ENCODE peak calls at places on chromosome 3, in seven cellular contexts. One of them, this sample, is unnamed.

GRCh38 chr3:23877324-23877980 is 39.3 kb downstream of the NKIRAS1 start:
- DNase-seq in cardiac fibroblast: peak
- DNase-seq in GM20000: no peak
- DNase-seq in spleen: no peak
- DNase-seq in SK-N-SH: no peak
- DNase-seq in AG09319: peak
- DNase-seq in body of pancreas: no peak
- DNase-seq in this sample: no peak

GRCh38 chr3:195240939-195241338 is 30.0 kb downstream of the XXYLT1 start:
- DNase-seq in cardiac fibroblast: no peak
- DNase-seq in GM20000: no peak
- DNase-seq in spleen: no peak
- DNase-seq in SK-N-SH: no peak
- DNase-seq in AG09319: no peak
- DNase-seq in body of pancreas: no peak
- DNase-seq in this sample: no peak

GRCh38 chr3:28856796-28857195 is 424.1 kb upstream of the RBMS3 start:
- DNase-seq in cardiac fibroblast: no peak
- DNase-seq in GM20000: no peak
- DNase-seq in spleen: no peak
- DNase-seq in SK-N-SH: no peak
- DNase-seq in AG09319: no peak
- DNase-seq in body of pancreas: no peak
- DNase-seq in this sample: no peak

GRCh38 chr3:193744048-193744821 is 151.2 kb downstream of the OPA1 start:
- DNase-seq in cardiac fibroblast: no peak
- DNase-seq in GM20000: no peak
- DNase-seq in spleen: no peak
- DNase-seq in SK-N-SH: no peak
- DNase-seq in AG09319: no peak
- DNase-seq in body of pancreas: peak
- DNase-seq in this sample: no peak

GRCh38 chr3:25433868-25434267 is 5.8 kb downstream of the RARB start:
- DNase-seq in cardiac fibroblast: peak
- DNase-seq in GM20000: no peak
- DNase-seq in spleen: no peak
- DNase-seq in SK-N-SH: no peak
- DNase-seq in AG09319: no peak
- DNase-seq in body of pancreas: no peak
- DNase-seq in this sample: no peak

GRCh38 chr3:157606392-157607197 is 103.4 kb upstream of the VEPH1 start:
- DNase-seq in cardiac fibroblast: peak
- DNase-seq in GM20000: peak
- DNase-seq in spleen: no peak
- DNase-seq in SK-N-SH: peak
- DNase-seq in AG09319: peak
- DNase-seq in body of pancreas: peak
- DNase-seq in this sample: no peak

GRCh38 chr3:159170436-159171003 is 368.7 kb downstream of the MFSD1 start:
- DNase-seq in cardiac fibroblast: no peak
- DNase-seq in GM20000: no peak
- DNase-seq in spleen: no peak
- DNase-seq in SK-N-SH: no peak
- DNase-seq in AG09319: no peak
- DNase-seq in body of pancreas: no peak
- DNase-seq in this sample: no peak

GRCh38 chr3:149576071-149576564 is 81.7 kb downstream of the WWTR1 start:
- DNase-seq in cardiac fibroblast: peak
- DNase-seq in GM20000: no peak
- DNase-seq in spleen: no peak
- DNase-seq in SK-N-SH: no peak
- DNase-seq in AG09319: peak
- DNase-seq in body of pancreas: no peak
- DNase-seq in this sample: no peak

GRCh38 chr3:43071313-43071893 is 34.5 kb downstream of the POMGNT2 start:
- DNase-seq in cardiac fibroblast: no peak
- DNase-seq in GM20000: peak
- DNase-seq in spleen: no peak
- DNase-seq in SK-N-SH: peak
- DNase-seq in AG09319: no peak
- DNase-seq in body of pancreas: no peak
- DNase-seq in this sample: no peak

GRCh38 chr3:186277268-186277909 is 84.6 kb downstream of the DGKG start:
- DNase-seq in cardiac fibroblast: peak
- DNase-seq in GM20000: no peak
- DNase-seq in spleen: no peak
- DNase-seq in SK-N-SH: no peak
- DNase-seq in AG09319: peak
- DNase-seq in body of pancreas: no peak
- DNase-seq in this sample: no peak

GRCh38 chr3:148916132-148916531 is 51.0 kb downstream of the CPA3 start:
- DNase-seq in cardiac fibroblast: no peak
- DNase-seq in GM20000: no peak
- DNase-seq in spleen: no peak
- DNase-seq in SK-N-SH: no peak
- DNase-seq in AG09319: no peak
- DNase-seq in body of pancreas: no peak
- DNase-seq in this sample: no peak

GRCh38 chr3:155189478-155189877 is 104.0 kb downstream of the STRIT1 start:
- DNase-seq in cardiac fibroblast: no peak
- DNase-seq in GM20000: no peak
- DNase-seq in spleen: no peak
- DNase-seq in SK-N-SH: no peak
- DNase-seq in AG09319: no peak
- DNase-seq in body of pancreas: no peak
- DNase-seq in this sample: no peak

GRCh38 chr3:15601399-15602145 is at the start of the genes BTD and HACL1:
- DNase-seq in cardiac fibroblast: peak
- DNase-seq in GM20000: peak
- DNase-seq in spleen: peak
- DNase-seq in SK-N-SH: peak
- DNase-seq in AG09319: peak
- DNase-seq in body of pancreas: peak
- DNase-seq in this sample: peak

GRCh38 chr3:37980477-37981347 is 9.9 kb upstream of the VILL start:
- DNase-seq in cardiac fibroblast: no peak
- DNase-seq in GM20000: no peak
- DNase-seq in spleen: no peak
- DNase-seq in SK-N-SH: no peak
- DNase-seq in AG09319: no peak
- DNase-seq in body of pancreas: no peak
- DNase-seq in this sample: no peak

GRCh38 chr3:52227766-52228165 is 2.3 kb upstream of the TLR9 start:
- DNase-seq in cardiac fibroblast: no peak
- DNase-seq in GM20000: no peak
- DNase-seq in spleen: no peak
- DNase-seq in SK-N-SH: no peak
- DNase-seq in AG09319: no peak
- DNase-seq in body of pancreas: no peak
- DNase-seq in this sample: no peak

GRCh38 chr3:155646128-155646527 is 98.7 kb downstream of the PLCH1 start:
- DNase-seq in cardiac fibroblast: no peak
- DNase-seq in GM20000: no peak
- DNase-seq in spleen: no peak
- DNase-seq in SK-N-SH: no peak
- DNase-seq in AG09319: no peak
- DNase-seq in body of pancreas: no peak
- DNase-seq in this sample: no peak

GRCh38 chr3:14290631-14291385 is 111.6 kb upstream of the SLC6A6 start:
- DNase-seq in cardiac fibroblast: no peak
- DNase-seq in GM20000: no peak
- DNase-seq in spleen: no peak
- DNase-seq in SK-N-SH: no peak
- DNase-seq in AG09319: no peak
- DNase-seq in body of pancreas: no peak
- DNase-seq in this sample: no peak

DNA sequence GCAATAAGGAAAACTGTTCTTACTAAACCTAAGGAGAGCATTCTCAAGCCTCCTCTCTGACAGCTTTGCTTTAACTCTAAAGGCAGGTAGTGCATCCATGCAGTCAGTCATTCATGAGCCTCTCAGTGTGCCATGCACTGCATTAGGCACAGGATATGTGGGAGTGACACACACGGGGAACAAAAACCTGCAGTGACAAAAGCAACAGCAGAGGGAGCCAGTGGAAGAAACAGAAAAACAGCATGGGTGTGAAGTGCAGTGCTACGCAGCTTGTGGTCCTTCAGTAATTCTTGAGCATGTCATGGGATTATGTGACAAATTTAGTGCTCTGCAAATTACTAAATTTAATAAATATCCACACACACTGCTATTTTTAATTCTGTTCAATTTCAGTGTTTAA is 230.7 kb downstream of the BBX start:
- DNase-seq in cardiac fibroblast: peak
- DNase-seq in GM20000: no peak
- DNase-seq in spleen: no peak
- DNase-seq in SK-N-SH: peak
- DNase-seq in AG09319: no peak
- DNase-seq in body of pancreas: peak
- DNase-seq in this sample: no peak
- TF ChIP-seq CTCF in cardiac fibroblast: peak
- TF ChIP-seq CTCF in GM20000: peak
- TF ChIP-seq CTCF in spleen: peak
- TF ChIP-seq CTCF in SK-N-SH: peak
- TF ChIP-seq CTCF in AG09319: peak
- TF ChIP-seq CTCF in body of pancreas: no peak
- TF ChIP-seq CTCF in this sample: peak

DNA sequence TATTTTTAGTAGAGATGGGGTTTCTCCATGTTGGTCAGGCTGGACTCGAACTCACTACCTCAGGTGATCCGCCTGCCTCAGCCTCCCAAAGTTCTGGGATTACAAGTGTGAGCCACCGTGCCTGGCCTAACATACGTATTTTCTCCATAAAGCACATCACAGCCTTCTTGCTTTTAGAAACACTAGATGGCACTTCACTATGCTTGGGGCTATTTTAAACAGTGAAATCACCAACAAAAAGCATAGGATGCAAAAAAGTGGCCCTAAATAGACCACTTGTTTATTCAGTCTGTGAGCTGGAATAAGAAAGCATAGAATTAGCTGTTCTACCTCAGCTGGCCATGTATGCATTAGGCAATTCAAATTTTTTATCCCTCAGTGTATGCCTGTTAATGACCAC is 46.0 kb downstream of the PRICKLE2 start:
- DNase-seq in cardiac fibroblast: no peak
- DNase-seq in GM20000: no peak
- DNase-seq in spleen: no peak
- DNase-seq in SK-N-SH: no peak
- DNase-seq in AG09319: no peak
- DNase-seq in body of pancreas: no peak
- DNase-seq in this sample: no peak
- TF ChIP-seq CTCF in cardiac fibroblast: no peak
- TF ChIP-seq CTCF in GM20000: no peak
- TF ChIP-seq CTCF in spleen: no peak
- TF ChIP-seq CTCF in SK-N-SH: no peak
- TF ChIP-seq CTCF in AG09319: no peak
- TF ChIP-seq CTCF in body of pancreas: no peak
- TF ChIP-seq CTCF in this sample: peak

GRCh38 chr3:129160891-129161859 is at the start of gene ISY1:
- DNase-seq in cardiac fibroblast: peak
- DNase-seq in GM20000: peak
- DNase-seq in spleen: peak
- DNase-seq in SK-N-SH: peak
- DNase-seq in AG09319: peak
- DNase-seq in body of pancreas: peak
- DNase-seq in this sample: peak

GRCh38 chr3:129164500-129164899 is 3.6 kb upstream of the ISY1 start:
- DNase-seq in cardiac fibroblast: no peak
- DNase-seq in GM20000: no peak
- DNase-seq in spleen: no peak
- DNase-seq in SK-N-SH: no peak
- DNase-seq in AG09319: no peak
- DNase-seq in body of pancreas: no peak
- DNase-seq in this sample: no peak

GRCh38 chr3:129161860-129162271 is 1.0 kb upstream of the ISY1 start:
- DNase-seq in cardiac fibroblast: peak
- DNase-seq in GM20000: peak
- DNase-seq in spleen: peak
- DNase-seq in SK-N-SH: peak
- DNase-seq in AG09319: no peak
- DNase-seq in body of pancreas: no peak
- DNase-seq in this sample: no peak

GRCh38 chr3:129166579-129167332 is 5.9 kb upstream of the ISY1 start:
- DNase-seq in cardiac fibroblast: no peak
- DNase-seq in GM20000: no peak
- DNase-seq in spleen: no peak
- DNase-seq in SK-N-SH: no peak
- DNase-seq in AG09319: no peak
- DNase-seq in body of pancreas: no peak
- DNase-seq in this sample: no peak

DNA sequence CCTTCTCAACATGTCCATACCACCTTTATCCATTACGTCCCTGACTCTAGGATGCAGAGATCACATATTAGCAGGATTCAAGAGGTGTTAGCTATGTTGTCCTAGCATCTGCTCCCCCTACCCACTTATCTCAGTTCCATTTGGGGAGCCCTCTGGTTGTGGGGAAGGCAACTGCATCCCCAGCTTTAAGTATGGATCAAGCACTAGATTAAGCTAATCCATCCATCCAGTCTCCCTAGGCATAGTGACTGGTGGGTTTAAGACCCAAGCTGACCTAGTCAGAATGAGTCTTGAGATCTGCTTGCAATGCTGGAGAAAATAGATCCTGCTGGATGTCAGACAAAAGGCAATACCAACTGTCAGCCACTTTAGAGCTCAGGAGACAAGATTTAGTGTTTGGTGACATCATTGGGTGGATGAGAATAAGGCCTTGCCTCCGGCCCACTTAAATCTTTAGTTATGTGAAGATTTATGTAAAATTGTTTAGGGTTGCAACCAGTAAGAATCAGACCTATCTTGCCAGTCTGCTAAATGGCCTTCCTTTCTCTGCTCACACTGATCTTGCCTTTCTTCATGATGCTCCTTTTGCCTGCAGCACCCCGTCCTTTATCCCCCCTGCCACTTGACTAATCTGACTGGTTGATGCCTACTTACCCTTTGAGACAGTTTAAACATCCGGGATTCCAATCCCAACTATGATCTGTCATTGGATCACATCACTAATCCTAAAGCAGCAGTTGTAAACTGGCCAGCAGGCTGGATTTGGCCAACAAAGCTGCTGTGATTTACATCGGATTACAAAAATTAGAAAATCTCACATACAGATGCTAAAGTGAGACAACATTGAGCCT is 2.1 kb upstream of the ISY1 start:
- DNase-seq in cardiac fibroblast: no peak
- DNase-seq in GM20000: no peak
- DNase-seq in spleen: no peak
- DNase-seq in SK-N-SH: peak
- DNase-seq in AG09319: no peak
- DNase-seq in body of pancreas: no peak
- DNase-seq in this sample: no peak
- TF ChIP-seq CTCF in cardiac fibroblast: peak
- TF ChIP-seq CTCF in GM20000: peak
- TF ChIP-seq CTCF in spleen: peak
- TF ChIP-seq CTCF in SK-N-SH: peak
- TF ChIP-seq CTCF in AG09319: peak
- TF ChIP-seq CTCF in body of pancreas: no peak
- TF ChIP-seq CTCF in this sample: no peak

DNA sequence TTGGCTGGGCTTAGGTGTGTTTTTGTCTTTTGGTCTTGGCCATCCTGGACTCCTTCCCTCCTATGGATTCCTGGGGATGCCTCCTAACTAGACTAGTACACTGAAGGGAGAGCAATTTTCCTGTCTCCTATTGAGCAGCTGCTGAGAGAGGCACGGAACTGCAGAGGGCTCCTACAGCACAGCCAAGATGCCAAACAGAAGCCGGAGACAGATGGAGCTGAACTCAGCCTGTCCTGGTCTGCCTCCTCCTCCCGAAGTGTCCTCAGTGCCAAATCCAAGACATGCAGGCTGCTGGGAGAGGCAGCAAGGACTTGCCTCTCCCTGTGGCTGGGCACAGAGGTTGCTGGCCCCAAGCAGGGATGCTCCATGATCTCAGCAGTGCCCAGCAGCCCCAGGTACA is 256.6 kb upstream of the PROK2 start:
- DNase-seq in cardiac fibroblast: peak
- DNase-seq in GM20000: no peak
- DNase-seq in spleen: no peak
- DNase-seq in SK-N-SH: no peak
- DNase-seq in AG09319: no peak
- DNase-seq in body of pancreas: no peak
- DNase-seq in this sample: no peak
- TF ChIP-seq CTCF in cardiac fibroblast: no peak
- TF ChIP-seq CTCF in GM20000: no peak
- TF ChIP-seq CTCF in spleen: no peak
- TF ChIP-seq CTCF in SK-N-SH: no peak
- TF ChIP-seq CTCF in AG09319: no peak
- TF ChIP-seq CTCF in body of pancreas: no peak
- TF ChIP-seq CTCF in this sample: peak